ENCODE peak calls at places on chromosomes 4 and X, in ten cellular contexts. E is small intestine, H is uterus, P is psoas muscle, T is fibroblast of lung, V is esophagus muscularis mucosa, F is endothelial cell of umbilical vein, Q is prostate gland, Y is OCI-LY7, O is lower lobe of right lung. J is an unnamed sample.

GRCh38 chr4:70902577-70903281 is 560 bp downstream of the MOB1B start:
- DNase-seq in E (no peak), H (no peak), P (no peak), T (peak), V (no peak), F (peak), Q (peak), Y (peak), O (no peak), J (no peak)

GRCh38 chr4:5037553-5038551 is 13.4 kb upstream of the STK32B start:
- DNase-seq in E (no peak), H (no peak), P (no peak), T (peak), V (no peak), F (peak), Q (no peak), Y (no peak), O (no peak), J (peak)

GRCh38 chrX:101478366-101478765 is 6.9 kb upstream of the ARMCX4 start:
- DNase-seq in E (no peak), H (no peak), P (no peak), T (no peak), V (no peak), F (peak), Q (no peak), Y (no peak), O (no peak), J (no peak)

GRCh38 chr4:166165829-166166420 is 292.9 kb downstream of the TLL1 start:
- DNase-seq in E (peak), H (no peak), P (no peak), T (peak), V (no peak), F (peak), Q (no peak), Y (peak), O (no peak), J (no peak)

GRCh38 chr4:27515140-27515539 is 654.5 kb downstream of the STIM2 start:
- DNase-seq in E (no peak), H (no peak), P (no peak), T (no peak), V (no peak), F (no peak), Q (no peak), Y (no peak), O (no peak), J (no peak)

GRCh38 chrX:107700317-107700774 is 72.0 kb downstream of the PRPS1 start:
- DNase-seq in E (no peak), H (no peak), P (no peak), T (peak), V (no peak), F (no peak), Q (no peak), Y (no peak), O (no peak), J (no peak)

GRCh38 chr4:186342582-186342981 is 76.6 kb downstream of the F11 start:
- DNase-seq in E (no peak), H (no peak), P (no peak), T (no peak), V (peak), F (no peak), Q (no peak), Y (no peak), O (no peak), J (peak)

GRCh38 chr4:187172340-187172761 is 448.7 kb upstream of the FAT1 start:
- DNase-seq in E (no peak), H (no peak), P (no peak), T (peak), V (no peak), F (no peak), Q (peak), Y (no peak), O (no peak), J (no peak)

GRCh38 chr4:83074086-83074704 is 39.2 kb downstream of the COPS4 start:
- DNase-seq in E (peak), H (no peak), P (no peak), T (peak), V (no peak), F (peak), Q (peak), Y (peak), O (no peak), J (peak)

GRCh38 chr4:5973486-5974220 is 44.6 kb downstream of the C4orf50 start:
- DNase-seq in E (no peak), H (no peak), P (no peak), T (no peak), V (no peak), F (no peak), Q (no peak), Y (no peak), O (no peak), J (no peak)

GRCh38 chr4:83328486-83328885 is 6.2 kb downstream of the HPSE start:
- DNase-seq in E (no peak), H (no peak), P (no peak), T (no peak), V (no peak), F (peak), Q (no peak), Y (no peak), O (no peak), J (no peak)

GRCh38 chr4:24655971-24656370 is 71.6 kb upstream of the DHX15 start:
- DNase-seq in E (peak), H (no peak), P (no peak), T (no peak), V (no peak), F (no peak), Q (no peak), Y (no peak), O (no peak), J (no peak)

DNA sequence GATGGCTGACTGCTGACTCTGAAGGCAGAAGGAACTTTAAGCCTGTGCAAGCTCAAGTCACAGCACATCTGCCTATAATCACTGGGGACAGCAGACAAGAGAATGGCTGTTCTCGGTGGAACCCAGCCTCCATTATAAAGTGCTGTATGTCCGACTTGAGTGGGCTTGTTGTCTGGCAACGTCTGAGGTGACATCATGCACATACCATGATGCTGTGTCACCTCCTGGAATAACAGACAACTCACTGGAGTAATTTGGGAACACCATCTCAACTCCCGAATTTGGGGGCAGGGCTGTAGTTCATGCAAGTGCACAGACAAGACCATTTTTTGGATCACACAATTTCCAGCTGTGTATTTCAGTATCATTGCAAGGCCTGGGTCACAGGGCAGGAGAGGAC is 59.8 kb upstream of the GPM6B start:
- DNase-seq in E (no peak), H (no peak), P (no peak), T (peak), V (no peak), F (no peak), Q (no peak), Y (no peak), O (no peak), J (no peak)
- H3K27ac ChIP-seq in E (no peak), H (no peak), P (no peak), T (peak), V (no peak), F (no peak), Q (no peak), Y (no peak), O (no peak), J (no peak)

GRCh38 chr4:38386011-38386551 is 277.9 kb upstream of the KLF3 start:
- DNase-seq in E (no peak), H (no peak), P (no peak), T (no peak), V (no peak), F (no peak), Q (no peak), Y (no peak), O (no peak), J (no peak)
- H3K27ac ChIP-seq in E (no peak), H (peak), P (no peak), T (no peak), V (peak), F (no peak), Q (no peak), Y (no peak), O (peak), J (no peak)

GRCh38 chrX:65034641-65035450 is 58.6 kb upstream of the ZC4H2 start:
- DNase-seq in E (peak), H (peak), P (peak), T (peak), V (no peak), F (peak), Q (peak), Y (peak), O (peak), J (peak)

GRCh38 chrX:65035451-65035779 is 59.2 kb upstream of the ZC4H2 start:
- DNase-seq in E (peak), H (peak), P (peak), T (peak), V (no peak), F (no peak), Q (peak), Y (no peak), O (no peak), J (no peak)

DNA sequence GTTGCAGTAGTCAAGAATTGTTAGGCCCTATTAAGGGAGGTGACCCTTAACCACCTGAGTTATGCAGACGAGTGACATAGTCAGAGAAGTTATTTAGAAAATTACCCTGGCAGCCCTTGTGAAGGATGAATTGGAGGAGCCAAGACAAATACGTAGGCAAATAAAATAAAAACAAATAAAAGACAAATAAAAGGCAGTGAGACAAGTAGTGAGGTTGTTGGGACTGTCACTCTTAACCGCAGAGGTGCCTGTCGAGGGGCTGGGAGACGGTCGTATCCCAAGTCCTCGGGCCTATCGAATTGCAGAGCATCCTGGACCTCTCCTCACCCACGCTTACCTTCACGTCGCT is 58.0 kb upstream of the ZC4H2 start:
- DNase-seq in E (no peak), H (no peak), P (no peak), T (no peak), V (no peak), F (no peak), Q (no peak), Y (no peak), O (no peak), J (no peak)
- H3K27ac ChIP-seq in E (peak), H (peak), P (no peak), T (peak), V (peak), F (no peak), Q (peak), Y (peak), O (peak), J (no peak)

GRCh38 chr4:101304916-101305315 is 42.4 kb downstream of the PPP3CA start:
- DNase-seq in E (no peak), H (no peak), P (no peak), T (peak), V (no peak), F (no peak), Q (no peak), Y (no peak), O (no peak), J (no peak)
- H3K27ac ChIP-seq in E (no peak), H (no peak), P (no peak), T (no peak), V (no peak), F (no peak), Q (no peak), Y (no peak), O (no peak), J (no peak)

GRCh38 chrX:135382260-135382659 is 39.5 kb upstream of the SMIM10L2A start:
- DNase-seq in E (no peak), H (no peak), P (no peak), T (no peak), V (no peak), F (peak), Q (no peak), Y (no peak), O (no peak), J (no peak)
- H3K27ac ChIP-seq in E (no peak), H (no peak), P (no peak), T (no peak), V (no peak), F (peak), Q (no peak), Y (no peak), O (no peak), J (no peak)

DNA sequence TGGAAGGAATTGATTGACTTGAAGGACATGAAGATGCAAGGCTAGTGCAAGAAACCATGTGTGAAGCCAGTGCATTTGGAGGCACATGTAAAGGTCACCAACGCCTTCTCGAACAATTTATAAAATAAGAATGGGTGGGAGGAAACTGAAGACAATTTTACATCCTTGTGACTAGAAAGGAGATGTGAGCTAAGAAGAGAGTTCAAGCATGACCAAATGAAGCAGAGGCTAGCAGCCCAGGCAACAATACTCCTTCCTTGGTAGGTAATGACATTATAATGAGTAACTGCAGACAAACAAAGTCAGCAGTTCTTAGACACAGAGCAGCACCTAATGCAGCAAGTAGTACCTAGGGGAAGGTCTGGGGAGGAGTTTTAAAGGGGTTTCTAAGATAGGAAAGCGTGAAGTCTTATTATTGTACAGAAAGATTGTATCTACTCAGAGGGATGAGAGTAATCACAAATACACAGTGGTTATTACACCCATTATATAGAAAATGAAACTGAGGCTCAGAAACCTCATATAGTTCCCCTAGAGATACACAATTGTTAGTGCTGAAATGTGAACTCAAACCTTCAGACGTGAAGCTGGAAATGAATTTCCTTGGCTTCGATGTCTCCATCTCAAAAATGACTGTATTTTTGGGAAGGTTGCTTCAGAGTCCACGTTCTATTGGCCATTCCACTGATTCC is 56.1 kb downstream of the ATXN3L start:
- DNase-seq in E (no peak), H (no peak), P (no peak), T (no peak), V (no peak), F (no peak), Q (no peak), Y (no peak), O (no peak), J (no peak)
- H3K27ac ChIP-seq in E (no peak), H (no peak), P (no peak), T (no peak), V (no peak), F (no peak), Q (no peak), Y (no peak), O (no peak), J (no peak)

J was measured in epithelial cell of prostate.